ENCODE peak calls at places on chromosomes 1 and 21, in seven cellular contexts. U, O, X, P, S, V and A are unnamed samples.

GRCh38 chr21:18869105-18869504 is 465.5 kb upstream of the TMPRSS15 start:
- DNase-seq in U (no peak), O (no peak), X (no peak), P (no peak), S (no peak), V (no peak), A (no peak)

GRCh38 chr1:94773931-94774422 is 46.2 kb upstream of the SLC44A3 start:
- DNase-seq in U (peak), O (no peak), X (no peak), P (no peak), S (peak), V (peak), A (no peak)

GRCh38 chr1:209651148-209651547 is 1.1 kb downstream of the LAMB3 start:
- DNase-seq in U (peak), O (no peak), X (peak), P (peak), S (peak), V (peak), A (no peak)

GRCh38 chr1:61797045-61797755 is 54.9 kb downstream of the PATJ start:
- DNase-seq in U (no peak), O (no peak), X (no peak), P (no peak), S (peak), V (no peak), A (no peak)

GRCh38 chr1:63779338-63779819 is 5.6 kb downstream of the ROR1 start:
- DNase-seq in U (no peak), O (no peak), X (no peak), P (no peak), S (no peak), V (no peak), A (no peak)

GRCh38 chr1:173248247-173248940 is 41.3 kb upstream of the TNFSF4 start:
- DNase-seq in U (no peak), O (no peak), X (no peak), P (no peak), S (no peak), V (no peak), A (no peak)

GRCh38 chr21:34593423-34593822 is 21.5 kb downstream of the RCAN1 start:
- DNase-seq in U (no peak), O (no peak), X (no peak), P (no peak), S (no peak), V (no peak), A (no peak)

GRCh38 chr1:46667782-46668760 is at the start of gene ATPAF1:
- DNase-seq in U (peak), O (peak), X (peak), P (peak), S (no peak), V (peak), A (peak)

GRCh38 chr1:116693759-116694482 is 26.4 kb upstream of the IGSF3 start:
- DNase-seq in U (no peak), O (no peak), X (no peak), P (no peak), S (peak), V (peak), A (no peak)

GRCh38 chr1:208272713-208273112 is 28.5 kb upstream of the PLXNA2 start:
- DNase-seq in U (no peak), O (no peak), X (no peak), P (no peak), S (no peak), V (no peak), A (no peak)

GRCh38 chr1:37037675-37038074 is 3.4 kb upstream of the GRIK3 start:
- DNase-seq in U (no peak), O (peak), X (no peak), P (no peak), S (no peak), V (no peak), A (no peak)

GRCh38 chr1:24391882-24392603 is 21.5 kb downstream of the STPG1 start:
- DNase-seq in U (peak), O (peak), X (peak), P (no peak), S (peak), V (peak), A (peak)

GRCh38 chr1:23159963-23160877 is 8.4 kb downstream of the LUZP1 start:
- DNase-seq in U (no peak), O (no peak), X (no peak), P (no peak), S (no peak), V (no peak), A (no peak)

GRCh38 chr1:1602941-1603506 is 3.1 kb upstream of the FNDC10 start:
- DNase-seq in U (no peak), O (no peak), X (peak), P (no peak), S (no peak), V (no peak), A (no peak)

GRCh38 chr1:207006914-207007313 is 25.6 kb downstream of the C1orf116 start:
- DNase-seq in U (no peak), O (no peak), X (no peak), P (no peak), S (no peak), V (no peak), A (no peak)

GRCh38 chr1:30399026-30399425 is 324.4 kb downstream of the MATN1 start:
- DNase-seq in U (no peak), O (no peak), X (peak), P (peak), S (no peak), V (no peak), A (no peak)

GRCh38 chr1:221256773-221257172 is 377.5 kb downstream of the HLX start:
- DNase-seq in U (no peak), O (no peak), X (no peak), P (no peak), S (no peak), V (no peak), A (no peak)

GRCh38 chr1:64519921-64520320 is 50.0 kb downstream of the CACHD1 start:
- DNase-seq in U (no peak), O (no peak), X (no peak), P (no peak), S (no peak), V (peak), A (no peak)

GRCh38 chr1:45008076-45008475 is 3.0 kb downstream of the HECTD3 start:
- DNase-seq in U (no peak), O (no peak), X (no peak), P (no peak), S (no peak), V (no peak), A (no peak)

GRCh38 chr1:47533176-47534039 is 95.6 kb downstream of the FOXD2 start:
- DNase-seq in U (no peak), O (peak), X (no peak), P (peak), S (no peak), V (peak), A (no peak)

DNA sequence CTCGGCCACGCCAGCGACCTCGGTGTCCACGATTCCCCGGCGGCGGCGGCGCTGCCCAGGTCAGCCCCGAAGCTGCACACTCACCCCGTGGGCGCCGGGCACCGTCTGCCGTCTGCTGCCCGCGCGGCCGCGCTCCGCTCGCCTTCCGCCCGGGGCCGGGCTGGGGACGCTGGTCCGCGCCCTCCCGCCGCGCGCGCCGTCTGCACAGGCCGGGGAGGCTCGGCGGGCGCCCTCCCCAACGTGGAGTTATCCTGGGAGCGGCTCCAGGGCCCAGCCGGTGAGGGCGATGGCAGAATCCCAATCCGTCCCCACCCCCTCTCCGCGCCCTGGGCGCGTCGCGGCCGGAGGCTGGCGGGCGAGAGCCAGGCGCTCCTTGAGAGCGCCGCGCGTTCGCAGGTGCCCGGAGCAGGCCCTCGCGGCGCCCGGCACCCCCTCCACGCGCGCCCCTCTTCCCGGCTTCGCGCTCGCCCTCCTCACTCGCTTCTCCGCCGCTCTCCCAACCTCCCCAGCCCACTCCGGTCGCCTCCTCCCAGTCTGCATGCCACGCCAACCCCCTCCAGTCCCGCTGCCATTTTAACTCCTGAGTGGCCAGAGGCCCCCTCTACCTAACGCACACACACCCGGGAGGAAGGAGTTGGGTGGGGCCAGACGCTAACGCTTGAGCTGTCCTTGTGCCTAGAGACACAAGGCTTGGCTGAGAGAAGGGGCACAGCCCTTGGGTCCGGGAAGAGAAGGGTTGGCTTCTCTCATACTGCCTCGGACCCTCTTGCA is at the start of gene LRRN2:
- DNase-seq in U (peak), O (peak), X (no peak), P (no peak), S (no peak), V (peak), A (no peak)
- H3K4me3 ChIP-seq in U (peak), O (peak), X (peak), P (peak), S (peak), V (peak), A (no peak)

DNA sequence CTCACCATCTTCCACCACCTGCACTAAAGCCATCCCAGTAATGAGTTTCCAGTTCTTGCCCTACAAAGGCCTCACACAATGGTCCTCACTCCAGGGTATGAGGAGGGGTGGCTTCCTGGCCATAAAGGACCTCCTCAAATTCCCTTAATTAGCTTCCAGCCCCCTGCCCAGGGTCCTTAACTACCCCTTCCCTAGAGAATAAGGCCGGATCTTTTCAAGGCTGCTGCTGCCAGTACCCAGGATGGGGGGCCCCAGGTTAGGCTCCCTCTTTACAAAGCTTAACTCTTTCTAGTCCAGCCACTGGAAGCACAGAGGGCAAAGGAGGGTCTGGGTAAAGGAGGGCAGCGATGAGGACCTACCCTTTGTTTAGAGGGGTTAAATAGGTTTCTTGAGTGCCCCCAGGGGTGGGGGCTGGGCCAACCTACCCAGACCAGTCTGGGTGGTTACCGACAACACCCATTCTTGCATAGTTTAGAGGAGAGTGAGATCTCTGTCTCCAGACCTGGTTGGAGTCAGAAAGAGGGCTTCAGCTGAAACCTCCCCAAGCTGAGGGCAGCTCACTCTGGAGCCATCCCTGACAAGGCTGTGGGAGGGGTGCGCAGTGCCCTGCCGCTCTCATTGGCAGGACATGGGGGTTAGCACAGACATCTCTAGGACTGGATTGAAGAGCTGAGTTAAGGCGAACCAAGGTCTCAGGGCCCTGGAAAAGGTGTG is 7.1 kb downstream of the BLACAT1 start:
- DNase-seq in U (no peak), O (peak), X (no peak), P (no peak), S (peak), V (no peak), A (no peak)
- H3K4me3 ChIP-seq in U (no peak), O (peak), X (no peak), P (no peak), S (peak), V (no peak), A (no peak)

GRCh38 chr1:180672105-180672504 is 40.3 kb downstream of the XPR1 start:
- DNase-seq in U (no peak), O (no peak), X (no peak), P (no peak), S (no peak), V (no peak), A (no peak)

GRCh38 chr1:180675586-180675985 is 43.8 kb downstream of the XPR1 start:
- DNase-seq in U (no peak), O (no peak), X (no peak), P (no peak), S (no peak), V (no peak), A (no peak)

GRCh38 chr1:180672505-180672904 is 40.7 kb downstream of the XPR1 start:
- DNase-seq in U (no peak), O (no peak), X (no peak), P (no peak), S (no peak), V (no peak), A (no peak)

GRCh38 chr1:180670681-180671080 is 38.9 kb downstream of the XPR1 start:
- DNase-seq in U (no peak), O (no peak), X (no peak), P (no peak), S (no peak), V (no peak), A (no peak)

GRCh38 chr1:180674603-180675530 is 43.0 kb downstream of the XPR1 start:
- DNase-seq in U (no peak), O (no peak), X (no peak), P (no peak), S (no peak), V (peak), A (no peak)
- H3K4me3 ChIP-seq in U (no peak), O (no peak), X (no peak), P (no peak), S (no peak), V (no peak), A (no peak)

GRCh38 chr21:36696640-36697472 is 2.1 kb upstream of the SIM2 start:
- DNase-seq in U (no peak), O (peak), X (no peak), P (no peak), S (no peak), V (no peak), A (no peak)

GRCh38 chr21:36699546-36700294 is 805 bp downstream of the SIM2 start:
- DNase-seq in U (no peak), O (peak), X (no peak), P (peak), S (no peak), V (no peak), A (no peak)

GRCh38 chr21:36697473-36698159 is 1.3 kb upstream of the SIM2 start:
- DNase-seq in U (no peak), O (peak), X (no peak), P (no peak), S (no peak), V (no peak), A (no peak)

GRCh38 chr21:36699026-36699545 is at the start of gene SIM2:
- DNase-seq in U (no peak), O (peak), X (no peak), P (no peak), S (peak), V (peak), A (no peak)

DNA sequence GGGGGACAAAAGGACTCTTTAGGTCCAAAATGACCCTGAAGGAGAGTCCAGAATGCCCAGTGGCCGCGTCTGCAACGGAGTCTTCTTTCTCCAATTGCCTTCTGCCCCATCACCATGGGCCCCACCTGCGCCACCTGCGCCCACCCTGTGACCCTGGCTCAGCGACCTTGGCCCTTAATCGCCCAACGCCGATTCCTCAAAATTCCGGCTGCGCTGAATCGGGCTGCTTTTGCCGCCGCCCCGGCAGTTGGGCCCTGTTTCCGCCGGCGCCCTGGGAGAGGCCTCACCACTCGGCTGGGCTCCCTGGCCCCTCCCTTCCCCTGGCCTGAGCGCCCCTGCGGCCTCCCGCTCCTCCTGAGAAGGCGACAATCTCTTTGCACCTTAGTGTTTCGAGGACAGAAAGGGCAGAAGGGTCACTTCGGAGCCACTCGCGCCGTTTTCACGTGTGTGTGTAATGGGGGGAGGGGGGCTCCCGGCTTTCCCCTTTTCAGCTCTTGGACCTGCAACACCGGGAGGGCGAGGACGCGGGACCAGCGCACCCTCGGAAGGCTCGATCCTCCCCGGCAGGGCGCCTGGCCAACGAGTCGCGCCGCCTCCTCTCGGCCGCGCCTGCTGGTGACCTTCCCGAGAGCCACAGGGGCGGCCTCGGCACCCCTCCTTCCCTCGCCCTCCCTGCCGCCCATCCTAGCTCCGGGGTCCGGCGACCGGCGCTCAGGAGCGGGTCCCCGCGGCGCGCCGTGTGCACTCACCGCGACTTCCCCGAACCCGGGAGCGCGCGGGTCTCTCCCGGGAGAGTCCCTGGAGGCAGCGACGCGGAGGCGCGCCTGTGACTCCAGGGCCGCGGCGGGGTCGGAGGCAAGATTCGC is 522 bp upstream of the SIM2 start:
- DNase-seq in U (peak), O (peak), X (no peak), P (no peak), S (peak), V (no peak), A (no peak)
- H3K4me3 ChIP-seq in U (peak), O (peak), X (peak), P (peak), S (peak), V (peak), A (no peak)

GRCh38 chr1:60615661-60616060 is 466.7 kb upstream of the NFIA start:
- DNase-seq in U (no peak), O (no peak), X (no peak), P (no peak), S (no peak), V (no peak), A (no peak)

GRCh38 chr1:60620107-60620506 is 462.3 kb upstream of the NFIA start:
- DNase-seq in U (no peak), O (no peak), X (no peak), P (no peak), S (no peak), V (no peak), A (no peak)

GRCh38 chr1:60622486-60622885 is 459.9 kb upstream of the NFIA start:
- DNase-seq in U (no peak), O (no peak), X (no peak), P (no peak), S (no peak), V (peak), A (no peak)

DNA sequence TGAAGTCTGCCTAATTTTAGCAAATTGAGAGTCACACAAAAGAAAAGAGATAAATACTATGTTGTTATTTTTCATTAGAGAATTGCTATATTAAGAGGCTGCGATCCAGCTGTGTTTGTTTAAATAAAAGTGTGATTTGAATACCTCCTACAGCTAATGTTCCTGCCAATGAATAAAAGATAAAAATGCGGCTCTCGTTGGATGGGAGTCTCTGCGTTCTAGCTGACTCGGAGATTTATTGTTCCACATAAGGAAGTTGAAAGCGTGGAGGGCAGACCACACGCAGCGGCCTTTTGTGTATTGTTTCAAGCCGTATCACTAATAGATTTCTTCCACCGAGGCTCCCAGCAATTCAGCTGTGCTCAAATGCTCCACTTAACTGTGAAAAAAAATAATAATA is 460.8 kb upstream of the NFIA start:
- DNase-seq in U (no peak), O (peak), X (no peak), P (no peak), S (no peak), V (peak), A (no peak)
- H3K4me3 ChIP-seq in U (no peak), O (no peak), X (no peak), P (peak), S (no peak), V (no peak), A (no peak)

GRCh38 chr1:27148591-27148990 is 6.3 kb downstream of the SLC9A1 start:
- DNase-seq in U (no peak), O (no peak), X (no peak), P (no peak), S (no peak), V (no peak), A (no peak)
- H3K4me3 ChIP-seq in U (no peak), O (no peak), X (no peak), P (no peak), S (no peak), V (no peak), A (no peak)

GRCh38 chr1:40712997-40713396 is 21.5 kb downstream of the NFYC start:
- DNase-seq in U (no peak), O (no peak), X (no peak), P (no peak), S (no peak), V (no peak), A (peak)
- H3K4me3 ChIP-seq in U (no peak), O (no peak), X (no peak), P (no peak), S (no peak), V (no peak), A (no peak)